ENCODE peak calls at places on chromosome 4, in eight cellular contexts. S, D, Y, I, F, M, C and R are unnamed samples.
A peak's percentile ranks its signal among the peaks of the same experiment; 100 is the strongest.

GRCh38 chr4:139514382-139515059 is 41.5 kb downstream of the SETD7 start:
- DNase-seq in S (no peak), D (no peak), Y (no peak), I (no peak), F (no peak), M (no peak), C (no peak), R (no peak)

GRCh38 chr4:159160242-159160641 is 57.4 kb downstream of the RAPGEF2 start:
- DNase-seq in S (no peak), D (no peak), Y (no peak), I (no peak), F (no peak), M (no peak), C (no peak), R (no peak)

GRCh38 chr4:113832795-113833194 is 71.3 kb upstream of the CAMK2D start:
- DNase-seq in S (no peak), D (no peak), Y (no peak), I (no peak), F (no peak), M (no peak), C (no peak), R (no peak)

GRCh38 chr4:134807231-134807745 is 605.7 kb upstream of the PABPC4L start:
- DNase-seq in S (no peak), D (no peak), Y (no peak), I (no peak), F (no peak), M (no peak), C (no peak), R (no peak)

GRCh38 chr4:69714086-69714485 is 46.3 kb downstream of the SULT1B1 start:
- DNase-seq in S (no peak), D (no peak), Y (no peak), I (no peak), F (no peak), M (no peak), C (no peak), R (no peak)

GRCh38 chr4:25029479-25030282 is 1.1 kb downstream of the LGI2 start:
- DNase-seq in S (no peak), D (no peak), Y (no peak), I (no peak), F (no peak), M (no peak), C (no peak), R (no peak)

GRCh38 chr4:105162123-105162796 is 15.6 kb downstream of the TET2 start:
- DNase-seq in S (no peak), D (peak; percentile 24), Y (no peak), I (no peak), F (no peak), M (no peak), C (no peak), R (no peak)

GRCh38 chr4:125801373-125801772 is 486.6 kb downstream of the FAT4 start:
- DNase-seq in S (no peak), D (no peak), Y (no peak), I (no peak), F (no peak), M (no peak), C (no peak), R (no peak)

GRCh38 chr4:25367877-25368276 is 9.2 kb upstream of the ANAPC4 start:
- DNase-seq in S (no peak), D (no peak), Y (no peak), I (no peak), F (no peak), M (no peak), C (no peak), R (no peak)

GRCh38 chr4:182105416-182105815 is 137.8 kb upstream of the TENM3 start:
- DNase-seq in S (no peak), D (no peak), Y (no peak), I (no peak), F (no peak), M (no peak), C (no peak), R (no peak)

GRCh38 chr4:37805091-37805490 is 21.4 kb upstream of the PGM2 start:
- DNase-seq in S (no peak), D (no peak), Y (no peak), I (no peak), F (no peak), M (no peak), C (no peak), R (no peak)

GRCh38 chr4:86233090-86233489 is 126.8 kb downstream of the MAPK10 start:
- DNase-seq in S (no peak), D (no peak), Y (no peak), I (no peak), F (no peak), M (no peak), C (no peak), R (no peak)

GRCh38 chr4:3021627-3022026 is 52.7 kb downstream of the HTT-AS start:
- DNase-seq in S (no peak), D (no peak), Y (no peak), I (no peak), F (peak; percentile 19), M (no peak), C (no peak), R (no peak)

GRCh38 chr4:20832821-20833220 is 132.6 kb downstream of the PACRGL start:
- DNase-seq in S (no peak), D (no peak), Y (no peak), I (no peak), F (no peak), M (no peak), C (no peak), R (no peak)

GRCh38 chr4:73856518-73856917 is 3.4 kb downstream of the PF4V1 start:
- DNase-seq in S (no peak), D (no peak), Y (no peak), I (no peak), F (no peak), M (no peak), C (no peak), R (no peak)

DNA sequence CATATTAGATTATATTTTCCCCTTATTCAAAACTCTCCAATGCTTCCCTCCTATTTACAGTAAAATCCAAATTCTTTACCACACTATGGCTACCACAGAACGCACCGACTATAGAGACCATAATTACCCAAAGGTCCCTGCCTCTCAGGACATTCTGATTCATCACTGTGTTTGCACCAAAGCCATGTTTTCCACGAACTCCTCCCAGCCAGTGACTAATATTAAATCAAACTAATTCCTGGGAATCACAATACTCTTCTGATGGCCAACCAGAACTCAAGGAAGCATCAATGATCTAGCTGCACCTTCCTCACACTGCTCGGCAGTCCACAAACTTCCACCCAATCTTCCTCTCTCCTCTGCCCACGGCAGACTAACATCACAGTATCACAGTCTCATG is 24.2 kb upstream of the EDNRA start:
- DNase-seq in S (no peak), D (no peak), Y (no peak), I (no peak), F (no peak), M (no peak), C (no peak), R (no peak)
- H3K4me3 ChIP-seq in S (no peak overlapping the region), D (no peak overlapping the region), Y (no peak overlapping the region), I (no peak overlapping the region), F (no peak overlapping the region), M (no peak overlapping the region), C (no peak overlapping the region), R (no peak overlapping the region)

DNA sequence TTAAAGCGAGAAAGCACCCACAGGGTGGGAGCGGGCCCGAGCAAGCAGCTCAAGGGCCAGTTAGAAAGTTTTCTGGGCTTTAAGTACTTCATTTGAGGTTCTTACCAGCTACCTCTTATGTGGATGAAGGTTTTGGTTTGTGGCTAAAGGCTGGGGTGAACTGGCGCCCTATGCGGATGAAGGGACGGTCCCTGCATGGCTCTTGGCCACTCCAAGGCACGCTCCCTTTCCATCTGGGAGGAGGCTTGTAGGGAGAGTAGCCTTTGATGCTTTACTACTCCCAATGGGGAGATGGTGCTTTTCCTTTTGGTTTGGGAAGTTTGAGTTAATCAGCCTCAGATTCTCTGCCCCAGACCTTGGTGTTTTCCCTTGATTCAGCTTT is 17.7 kb downstream of the MRFAP1 start:
- DNase-seq in S (no peak), D (no peak), Y (no peak), I (no peak), F (no peak), M (no peak), C (no peak), R (no peak)
- H3K27ac ChIP-seq in S (peak overlapping the region; percentile 84), D (no peak overlapping the region), Y (no peak overlapping the region), I (peak overlapping the region; percentile 49), F (peak overlapping the region; percentile 74), M (no peak overlapping the region), C (no peak overlapping the region), R (peak overlapping the region; percentile 49)

DNA sequence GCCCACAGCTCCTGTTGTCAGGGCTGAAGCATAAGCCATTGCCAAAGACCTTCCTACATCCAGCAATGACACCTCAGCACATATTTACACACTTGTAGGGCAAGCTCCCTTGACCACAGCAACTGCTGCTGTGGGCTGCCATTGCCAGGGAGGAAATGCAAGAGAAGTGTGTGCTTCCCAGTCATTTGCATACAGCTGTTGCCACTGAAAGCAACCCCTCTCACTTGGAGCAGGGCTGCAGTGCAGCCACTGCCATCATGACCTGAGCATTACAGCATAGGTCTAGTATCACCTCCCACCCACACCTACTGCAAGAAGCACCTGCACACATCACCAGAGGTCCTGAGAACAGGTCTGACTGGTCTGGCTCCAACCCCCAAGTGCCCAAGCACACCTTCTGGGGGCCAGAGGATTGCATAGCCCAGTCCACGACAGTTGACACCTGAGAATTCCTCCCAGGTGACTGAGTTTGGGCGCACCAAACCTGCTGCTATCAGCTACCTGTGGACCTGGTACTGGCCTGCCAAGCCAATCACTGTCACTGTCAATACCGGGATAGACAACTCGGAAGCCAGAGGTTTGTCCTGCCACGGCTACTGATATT is 636.5 kb upstream of the SLIT2 start:
- DNase-seq in S (no peak), D (no peak), Y (no peak), I (no peak), F (no peak), M (no peak), C (no peak), R (no peak)
- H3K9me3 ChIP-seq in S (no peaks in the 10 kb centered on the region), D (no peaks in the 10 kb centered on the region), Y (peaks cover 10% of the 10 kb centered on the region), I (no peaks in the 10 kb centered on the region), F (no peaks in the 10 kb centered on the region), M (peaks cover 4% of the 10 kb centered on the region), C (no peaks in the 10 kb centered on the region), R (no peaks in the 10 kb centered on the region)

GRCh38 chr4:185256444-185256843 is 47.0 kb downstream of the SNX25 start:
- DNase-seq in S (no peak), D (no peak), Y (no peak), I (no peak), F (no peak), M (no peak), C (no peak), R (no peak)

GRCh38 chr4:185257694-185258093 is 48.3 kb downstream of the SNX25 start:
- DNase-seq in S (no peak), D (no peak), Y (no peak), I (no peak), F (no peak), M (no peak), C (no peak), R (no peak)

GRCh38 chr4:185259719-185260118 is 50.3 kb downstream of the SNX25 start:
- DNase-seq in S (no peak), D (no peak), Y (no peak), I (no peak), F (no peak), M (no peak), C (no peak), R (no peak)

GRCh38 chr4:185255868-185256267 is 46.5 kb downstream of the SNX25 start:
- DNase-seq in S (no peak), D (no peak), Y (peak; percentile 17), I (no peak), F (no peak), M (no peak), C (no peak), R (no peak)

DNA sequence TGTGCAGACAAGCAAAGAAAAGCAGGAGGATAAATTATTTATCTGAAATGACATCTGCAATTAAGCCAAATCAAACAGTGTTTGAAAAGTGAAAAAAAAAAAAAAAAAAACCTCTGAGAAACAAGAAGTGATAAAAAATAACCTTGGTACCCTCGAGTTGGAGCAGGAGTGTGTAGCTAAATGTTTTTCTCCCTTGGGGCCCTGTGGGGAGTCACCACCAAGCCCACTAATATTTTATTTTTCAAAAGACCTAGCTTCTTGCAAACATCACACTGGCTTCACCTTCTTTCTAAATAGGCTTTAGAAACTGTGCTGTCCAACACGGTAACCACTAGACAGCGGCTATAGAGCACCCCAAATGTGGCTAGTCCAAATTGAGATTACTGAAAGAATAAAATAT is 47.7 kb downstream of the SNX25 start:
- DNase-seq in S (no peak), D (no peak), Y (no peak), I (no peak), F (no peak), M (no peak), C (no peak), R (no peak)
- H3K4me3 ChIP-seq in S (no peak overlapping the region), D (no peak overlapping the region), Y (no peak overlapping the region), I (no peak overlapping the region), F (no peak overlapping the region), M (no peak overlapping the region), C (no peak overlapping the region), R (no peak overlapping the region)